ENCODE peak calls at places on chromosomes 1 and 21, in six cellular contexts. W, J, N, C, Z and F are unnamed samples.

GRCh38 chr1:19070891-19071621 is 114.6 kb upstream of the IFFO2 start:
- DNase-seq in W (no peak), J (no peak), N (no peak), C (no peak), Z (no peak), F (no peak)

GRCh38 chr1:83882906-83883305 is 116.0 kb downstream of the TTLL7 start:
- DNase-seq in W (peak), J (no peak), N (peak), C (peak), Z (no peak), F (no peak)

GRCh38 chr1:14811573-14811972 is 213.1 kb downstream of the KAZN start:
- DNase-seq in W (no peak), J (no peak), N (no peak), C (no peak), Z (no peak), F (no peak)

GRCh38 chr1:176785810-176786209 is 322.8 kb downstream of the PAPPA2 start:
- DNase-seq in W (no peak), J (no peak), N (no peak), C (no peak), Z (no peak), F (no peak)

GRCh38 chr1:246930830-246931548 is 759 bp downstream of the AHCTF1 start:
- DNase-seq in W (peak), J (peak), N (no peak), C (peak), Z (peak), F (no peak)

GRCh38 chr21:39612233-39613028 is at the start of gene B3GALT5:
- DNase-seq in W (no peak), J (no peak), N (no peak), C (no peak), Z (peak), F (no peak)

GRCh38 chr1:100502052-100502792 is 35.7 kb upstream of the GPR88 start:
- DNase-seq in W (no peak), J (no peak), N (peak), C (no peak), Z (no peak), F (no peak)

GRCh38 chr1:36151845-36152203 is 2.5 kb upstream of the TRAPPC3 start:
- DNase-seq in W (peak), J (no peak), N (no peak), C (no peak), Z (no peak), F (no peak)

GRCh38 chr1:56215771-56216170 is 363.6 kb downstream of the PLPP3 start:
- DNase-seq in W (no peak), J (no peak), N (no peak), C (no peak), Z (no peak), F (no peak)

GRCh38 chr1:159921700-159922498 is 3.4 kb downstream of the TAGLN2 start:
- DNase-seq in W (peak), J (no peak), N (no peak), C (peak), Z (no peak), F (no peak)

GRCh38 chr1:6359568-6360496 is 33.7 kb downstream of the ACOT7 start:
- DNase-seq in W (peak), J (peak), N (no peak), C (peak), Z (no peak), F (no peak)

GRCh38 chr21:43919283-43919682 is 54.3 kb downstream of the AGPAT3 start:
- DNase-seq in W (no peak), J (no peak), N (no peak), C (no peak), Z (no peak), F (no peak)

GRCh38 chr1:23163395-23163794 is 5.3 kb downstream of the LUZP1 start:
- DNase-seq in W (no peak), J (no peak), N (no peak), C (no peak), Z (no peak), F (no peak)

DNA sequence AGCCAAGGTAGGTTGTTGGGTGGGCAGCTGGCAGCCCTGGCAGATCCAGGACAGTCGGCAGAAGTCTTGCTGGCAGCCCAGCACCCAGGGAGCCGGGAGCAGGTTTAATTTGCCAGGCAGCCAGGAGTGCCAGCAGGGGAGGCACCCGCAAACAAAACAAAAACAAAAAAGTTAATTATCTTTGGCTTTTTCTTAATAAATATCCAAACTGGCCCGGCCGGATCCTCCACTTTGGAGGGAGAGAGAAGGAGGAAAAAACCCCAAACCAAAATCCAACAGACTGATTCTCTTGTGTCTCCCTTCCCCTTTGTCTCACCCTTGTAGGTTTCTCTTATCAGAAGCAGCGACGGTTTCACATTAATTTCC is 97.0 kb downstream of the CASZ1 start:
- DNase-seq in W (no peak), J (no peak), N (no peak), C (no peak), Z (no peak), F (no peak)
- H3K4me3 ChIP-seq in W (no peak), J (no peak), N (peak), C (no peak), Z (no peak), F (no peak)

GRCh38 chr1:178055779-178056471 is 38.0 kb upstream of the RASAL2 start:
- DNase-seq in W (peak), J (no peak), N (no peak), C (peak), Z (no peak), F (no peak)
- TF ChIP-seq CTCF in W (no peak), J (no peak), N (peak), C (peak), Z (no peak), F (no peak)

DNA sequence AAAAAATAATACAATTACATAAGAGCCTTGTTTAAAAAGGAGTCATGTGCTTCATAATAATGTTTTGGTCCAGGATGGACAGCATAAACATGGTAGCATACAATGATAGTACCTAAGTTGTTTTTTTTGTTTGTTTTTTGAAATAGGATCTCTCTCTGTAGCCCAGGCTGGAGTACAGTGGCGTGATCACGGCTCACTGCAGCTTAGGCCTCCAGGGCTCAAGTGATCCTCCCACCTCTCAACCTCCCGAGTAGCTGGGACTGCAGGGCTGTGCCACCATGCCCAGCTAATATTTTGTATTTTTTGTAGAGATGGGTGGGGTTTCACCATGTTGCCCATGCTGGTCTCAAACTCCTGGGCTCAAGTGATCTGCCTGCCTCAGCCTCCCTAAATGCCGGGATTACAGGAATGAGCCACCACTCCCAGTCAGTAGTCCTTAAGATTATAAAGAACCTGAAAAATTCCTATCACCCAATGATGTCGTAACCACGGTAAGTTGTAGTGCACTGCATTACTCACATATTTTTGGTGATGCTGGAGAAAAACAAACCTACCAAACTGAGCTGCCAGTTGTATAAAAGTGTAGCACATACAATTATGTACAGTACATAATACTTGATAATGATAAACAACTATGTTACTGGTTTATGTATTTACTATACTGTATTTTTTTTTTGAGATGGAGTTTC is 22.4 kb upstream of the RCOR3 start:
- DNase-seq in W (no peak), J (no peak), N (no peak), C (no peak), Z (no peak), F (no peak)
- H3K4me3 ChIP-seq in W (no peak), J (no peak), N (no peak), C (no peak), Z (no peak), F (no peak)

DNA sequence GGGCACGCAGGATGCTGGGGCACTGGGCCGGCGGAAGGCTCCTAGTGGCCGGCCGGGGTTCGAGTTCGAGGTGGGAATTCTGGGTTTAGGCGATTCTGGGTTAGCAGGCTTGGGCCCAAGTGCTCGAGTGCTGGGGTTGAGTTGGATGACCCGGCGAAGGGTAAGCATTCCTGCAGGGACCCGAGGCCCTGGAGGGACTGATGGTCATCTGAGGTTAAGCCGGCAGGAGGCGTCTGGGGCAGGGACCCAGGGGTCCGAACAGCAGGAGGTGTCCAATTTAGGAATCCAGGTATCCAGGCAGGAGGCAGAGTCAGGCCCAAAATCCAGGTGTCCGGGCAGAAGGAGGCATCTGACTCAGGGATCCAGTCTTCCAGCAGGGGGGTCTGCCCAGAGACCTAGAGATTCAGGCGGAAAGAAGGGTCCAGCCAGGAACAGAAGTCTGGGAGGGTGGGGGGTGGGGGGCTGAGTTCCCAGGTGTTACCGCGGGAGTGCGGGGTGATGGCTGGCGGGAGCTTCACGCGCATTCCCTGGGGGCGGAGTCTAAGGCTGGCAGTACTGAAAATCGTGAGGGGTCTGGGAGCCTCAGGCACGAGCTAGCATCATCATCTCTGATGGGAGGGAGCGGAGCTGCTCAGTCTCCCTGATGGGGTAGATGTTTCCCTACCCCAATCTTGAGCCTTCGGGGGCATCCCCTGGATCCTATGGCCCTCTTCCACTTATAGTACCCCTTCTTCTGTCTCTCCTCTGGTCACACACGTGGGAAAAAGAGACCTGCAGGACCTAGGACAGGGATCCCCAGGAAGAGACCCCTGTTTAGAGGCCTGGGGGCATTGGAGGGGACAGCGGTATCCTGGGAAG is 585 bp downstream of the GPR3 start:
- DNase-seq in W (no peak), J (no peak), N (no peak), C (no peak), Z (no peak), F (no peak)
- TF ChIP-seq CTCF in W (peak), J (no peak), N (no peak), C (no peak), Z (no peak), F (no peak)

GRCh38 chr1:216499581-216500272 is 76.5 kb upstream of the USH2A start:
- DNase-seq in W (no peak), J (no peak), N (no peak), C (no peak), Z (no peak), F (no peak)

GRCh38 chr1:216500273-216500967 is 77.2 kb upstream of the USH2A start:
- DNase-seq in W (no peak), J (no peak), N (no peak), C (no peak), Z (no peak), F (no peak)

GRCh38 chr1:216498277-216498676 is 75.0 kb upstream of the USH2A start:
- DNase-seq in W (no peak), J (no peak), N (no peak), C (no peak), Z (no peak), F (no peak)

GRCh38 chr1:216502528-216503162 is 79.4 kb upstream of the USH2A start:
- DNase-seq in W (no peak), J (no peak), N (no peak), C (no peak), Z (no peak), F (no peak)
- H3K4me3 ChIP-seq in W (no peak), J (no peak), N (no peak), C (no peak), Z (no peak), F (no peak)

DNA sequence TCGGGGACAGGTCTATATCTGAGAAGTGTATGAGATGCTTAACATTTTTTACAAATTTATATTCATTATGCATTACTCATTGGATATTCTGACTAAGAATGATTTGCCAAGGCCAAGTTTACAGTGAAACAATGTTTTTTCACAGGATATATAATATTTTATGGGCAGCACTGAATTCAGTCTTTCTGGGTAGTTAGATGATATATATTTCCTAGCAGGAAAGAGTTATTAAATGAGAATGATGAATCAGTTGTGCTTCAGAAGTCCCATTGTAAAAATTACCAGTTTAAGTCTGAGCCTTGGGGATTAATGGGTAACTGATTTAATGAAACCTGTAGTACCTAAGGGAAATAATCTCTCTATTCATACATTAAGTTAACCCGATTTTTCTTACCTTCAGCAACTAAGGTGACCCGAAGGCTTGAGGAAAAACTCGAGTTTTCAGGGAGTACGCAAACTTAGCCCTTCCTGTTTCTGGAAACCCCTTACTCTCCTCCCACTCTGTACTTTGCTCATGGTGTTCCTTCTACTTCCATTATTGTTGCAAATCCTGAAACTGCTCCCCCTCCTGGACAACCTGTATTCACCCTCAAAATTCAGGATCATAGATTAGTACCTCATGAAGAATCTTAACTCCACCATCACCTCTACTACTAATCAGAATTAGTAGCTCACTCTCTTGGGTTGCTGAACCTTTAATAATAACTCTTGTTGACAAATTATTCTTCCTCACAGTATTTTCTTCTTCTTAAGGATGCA is 135.1 kb downstream of the AK5 start:
- DNase-seq in W (no peak), J (no peak), N (no peak), C (no peak), Z (no peak), F (no peak)
- TF ChIP-seq CTCF in W (peak), J (no peak), N (peak), C (no peak), Z (no peak), F (peak)

DNA sequence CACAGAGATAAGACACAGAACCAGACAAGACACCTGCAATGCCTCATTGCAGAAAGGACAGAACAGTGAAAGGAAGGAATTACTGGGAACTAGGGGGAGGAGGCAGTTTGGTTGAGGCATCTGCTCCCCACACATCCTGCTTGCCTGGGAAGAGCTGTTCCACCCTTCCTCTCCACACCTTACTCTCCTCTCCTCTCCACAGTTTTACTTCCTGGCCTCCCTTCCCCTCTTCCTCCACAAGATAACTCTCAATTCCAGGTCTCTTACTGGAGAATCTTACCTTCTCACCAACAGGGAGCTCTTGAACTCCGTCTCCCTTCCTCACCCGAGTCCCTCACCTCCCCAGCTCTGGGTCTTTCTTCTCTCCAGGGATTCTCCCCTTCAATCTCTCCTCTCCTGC is 2.1 kb downstream of the ELOVL1 start:
- DNase-seq in W (no peak), J (no peak), N (no peak), C (no peak), Z (no peak), F (no peak)
- H3K4me3 ChIP-seq in W (peak), J (no peak), N (peak), C (no peak), Z (peak), F (peak)

GRCh38 chr1:70033266-70033873 is 172.0 kb downstream of the LRRC40 start:
- DNase-seq in W (no peak), J (no peak), N (no peak), C (no peak), Z (no peak), F (no peak)

GRCh38 chr1:70033934-70034333 is 171.4 kb downstream of the LRRC40 start:
- DNase-seq in W (no peak), J (no peak), N (no peak), C (no peak), Z (no peak), F (no peak)

GRCh38 chr1:70039485-70039884 is 165.9 kb downstream of the LRRC40 start:
- DNase-seq in W (no peak), J (no peak), N (no peak), C (no peak), Z (no peak), F (no peak)

GRCh38 chr1:70038025-70038424 is 167.4 kb downstream of the LRRC40 start:
- DNase-seq in W (no peak), J (no peak), N (no peak), C (no peak), Z (no peak), F (no peak)

GRCh38 chr1:70034403-70034802 is 171.0 kb downstream of the LRRC40 start:
- DNase-seq in W (no peak), J (no peak), N (peak), C (no peak), Z (no peak), F (peak)
- TF ChIP-seq CTCF in W (no peak), J (no peak), N (peak), C (no peak), Z (no peak), F (peak)

DNA sequence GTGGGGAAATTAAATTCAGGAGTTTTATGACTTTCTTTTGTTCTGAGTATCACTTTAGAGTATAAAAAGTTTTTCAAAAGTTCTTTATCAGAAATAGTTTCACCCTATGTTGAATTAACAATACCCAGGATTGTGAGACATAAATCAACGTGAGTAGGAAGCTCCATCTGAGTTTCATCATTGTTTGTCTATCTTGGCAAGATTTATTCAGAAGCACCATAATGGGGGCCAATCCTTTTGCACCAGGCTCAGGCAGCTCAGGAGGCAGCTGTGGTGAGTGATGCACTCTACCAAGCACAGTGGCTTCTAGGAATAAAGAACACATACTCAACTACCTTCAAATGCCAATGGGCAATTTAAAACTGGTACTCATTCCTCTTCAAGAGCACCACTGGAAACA is 12.0 kb downstream of the CREG1 start:
- DNase-seq in W (no peak), J (no peak), N (no peak), C (no peak), Z (no peak), F (no peak)
- H3K4me3 ChIP-seq in W (no peak), J (no peak), N (no peak), C (no peak), Z (no peak), F (no peak)

GRCh38 chr1:2413495-2414296 is 1.3 kb upstream of the PEX10 start:
- DNase-seq in W (peak), J (no peak), N (no peak), C (no peak), Z (peak), F (no peak)

GRCh38 chr1:2411801-2412394 is 466 bp downstream of the PEX10 start:
- DNase-seq in W (no peak), J (no peak), N (peak), C (no peak), Z (peak), F (no peak)

GRCh38 chr1:2412773-2413494 is 570 bp upstream of the PEX10 start:
- DNase-seq in W (peak), J (no peak), N (peak), C (no peak), Z (no peak), F (no peak)

GRCh38 chr1:2414297-2414958 is 2.1 kb upstream of the PEX10 start:
- DNase-seq in W (peak), J (peak), N (no peak), C (peak), Z (peak), F (no peak)

DNA sequence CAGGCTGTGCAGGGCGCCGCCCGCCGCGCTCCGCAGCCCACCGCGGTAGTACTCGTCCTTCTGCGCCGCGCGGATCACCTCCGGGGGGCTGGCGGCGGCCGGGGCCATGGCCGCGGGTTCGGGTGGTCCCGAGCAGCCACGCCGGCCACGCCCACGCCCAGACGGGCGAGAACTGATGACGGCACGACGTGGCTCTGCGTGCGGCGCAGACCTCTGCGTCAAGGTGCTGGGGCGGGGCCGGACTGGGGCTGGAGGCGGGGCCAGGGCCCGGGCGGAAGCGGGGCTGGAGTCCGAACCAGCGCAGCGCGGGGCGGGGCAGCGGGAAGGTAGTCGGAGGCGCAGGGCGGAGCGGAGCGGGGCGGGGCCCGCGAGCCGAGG is at the start of gene PEX10:
- DNase-seq in W (peak), J (peak), N (peak), C (peak), Z (peak), F (peak)
- TF ChIP-seq CTCF in W (no peak), J (no peak), N (no peak), C (no peak), Z (no peak), F (no peak)